ENCODE peak calls at places on chromosomes 7 and 10, in five cellular contexts. One of them, this sample, is unnamed.

GRCh38 chr10:100364735-100365391 is 17.8 kb downstream of the SCD start:
- DNase-seq in stromal cell of bone marrow: no peak
- DNase-seq in MCF 10A: peak; percentile 96
- DNase-seq in nephron progenitor cell: no peak
- DNase-seq in SHP77 treated with DMSO at 0.1 percent for 48 hours: peak; percentile 71
- DNase-seq in this sample: no peak

GRCh38 chr10:11875499-11876281 is 52.5 kb downstream of the PROSER2 start:
- DNase-seq in stromal cell of bone marrow: peak; percentile 77
- DNase-seq in SHP77 treated with DMSO at 0.1 percent for 48 hours: no peak
- DNase-seq in MCF 10A: peak; percentile 96
- DNase-seq in nephron progenitor cell: no peak
- DNase-seq in this sample: no peak

GRCh38 chr10:3438608-3439007 is 266.0 kb upstream of the PITRM1 start:
- DNase-seq in stromal cell of bone marrow: no peak
- DNase-seq in nephron progenitor cell: no peak
- DNase-seq in MCF 10A: no peak
- DNase-seq in SHP77 treated with DMSO at 0.1 percent for 48 hours: no peak
- DNase-seq in this sample: no peak

GRCh38 chr10:74058658-74059057 is 60.7 kb downstream of the VCL start:
- DNase-seq in nephron progenitor cell: no peak
- DNase-seq in SHP77 treated with DMSO at 0.1 percent for 48 hours: no peak
- DNase-seq in MCF 10A: no peak
- DNase-seq in stromal cell of bone marrow: no peak
- DNase-seq in this sample: peak; percentile 12

GRCh38 chr7:28672397-28672797 is 260.1 kb downstream of the CREB5 start:
- DNase-seq in MCF 10A: no peak
- DNase-seq in SHP77 treated with DMSO at 0.1 percent for 48 hours: no peak
- DNase-seq in nephron progenitor cell: no peak
- DNase-seq in stromal cell of bone marrow: no peak
- DNase-seq in this sample: no peak

GRCh38 chr7:39595102-39595620 is 28.2 kb upstream of the RALA start:
- DNase-seq in stromal cell of bone marrow: peak; percentile 51
- DNase-seq in SHP77 treated with DMSO at 0.1 percent for 48 hours: peak; percentile 17
- DNase-seq in nephron progenitor cell: no peak
- DNase-seq in MCF 10A: no peak
- DNase-seq in this sample: no peak

GRCh38 chr7:102860351-102860811 is 52.4 kb upstream of the LRRC17 start:
- DNase-seq in SHP77 treated with DMSO at 0.1 percent for 48 hours: no peak
- DNase-seq in nephron progenitor cell: no peak
- DNase-seq in stromal cell of bone marrow: no peak
- DNase-seq in MCF 10A: no peak
- DNase-seq in this sample: no peak

GRCh38 chr7:134636008-134636449 is 10.6 kb upstream of the BPGM start:
- DNase-seq in SHP77 treated with DMSO at 0.1 percent for 48 hours: no peak
- DNase-seq in stromal cell of bone marrow: no peak
- DNase-seq in nephron progenitor cell: no peak
- DNase-seq in MCF 10A: no peak
- DNase-seq in this sample: no peak

GRCh38 chr7:46034056-46034768 is 113.1 kb upstream of the IGFBP3 start:
- DNase-seq in stromal cell of bone marrow: peak; percentile 79
- DNase-seq in MCF 10A: peak; percentile 25
- DNase-seq in SHP77 treated with DMSO at 0.1 percent for 48 hours: no peak
- DNase-seq in nephron progenitor cell: no peak
- DNase-seq in this sample: no peak

GRCh38 chr10:132838346-132838970 is 52.5 kb upstream of the NKX6-2 start:
- DNase-seq in stromal cell of bone marrow: no peak
- DNase-seq in SHP77 treated with DMSO at 0.1 percent for 48 hours: no peak
- DNase-seq in MCF 10A: no peak
- DNase-seq in nephron progenitor cell: no peak
- DNase-seq in this sample: no peak

GRCh38 chr7:2524808-2525140 is 5.2 kb downstream of the LFNG start:
- DNase-seq in MCF 10A: no peak
- DNase-seq in nephron progenitor cell: no peak
- DNase-seq in stromal cell of bone marrow: no peak
- DNase-seq in SHP77 treated with DMSO at 0.1 percent for 48 hours: no peak
- DNase-seq in this sample: no peak

GRCh38 chr7:90210925-90211324 is 615 bp upstream of the STEAP2 start:
- DNase-seq in stromal cell of bone marrow: no peak
- DNase-seq in SHP77 treated with DMSO at 0.1 percent for 48 hours: no peak
- DNase-seq in nephron progenitor cell: peak; percentile 9
- DNase-seq in MCF 10A: no peak
- DNase-seq in this sample: no peak

GRCh38 chr10:132841254-132841975 is 55.5 kb upstream of the NKX6-2 start:
- DNase-seq in nephron progenitor cell: no peak
- DNase-seq in stromal cell of bone marrow: no peak
- DNase-seq in SHP77 treated with DMSO at 0.1 percent for 48 hours: no peak
- DNase-seq in MCF 10A: no peak
- DNase-seq in this sample: no peak

GRCh38 chr10:114499630-114500190 is 95.4 kb upstream of the AFAP1L2 start:
- DNase-seq in stromal cell of bone marrow: no peak
- DNase-seq in SHP77 treated with DMSO at 0.1 percent for 48 hours: no peak
- DNase-seq in MCF 10A: peak; percentile 74
- DNase-seq in nephron progenitor cell: no peak
- DNase-seq in this sample: no peak

GRCh38 chr10:5890519-5890878 is 456 bp downstream of the FBH1 start:
- DNase-seq in SHP77 treated with DMSO at 0.1 percent for 48 hours: no peak
- DNase-seq in stromal cell of bone marrow: no peak
- DNase-seq in nephron progenitor cell: no peak
- DNase-seq in MCF 10A: peak; percentile 35
- DNase-seq in this sample: peak; percentile 13

GRCh38 chr7:34260282-34260681 is 354.9 kb downstream of the BMPER start:
- DNase-seq in nephron progenitor cell: no peak
- DNase-seq in MCF 10A: peak; percentile 90
- DNase-seq in SHP77 treated with DMSO at 0.1 percent for 48 hours: no peak
- DNase-seq in stromal cell of bone marrow: peak; percentile 95
- DNase-seq in this sample: no peak

GRCh38 chr10:12550994-12551393 is 201.6 kb downstream of the CAMK1D start:
- DNase-seq in SHP77 treated with DMSO at 0.1 percent for 48 hours: no peak
- DNase-seq in nephron progenitor cell: no peak
- DNase-seq in stromal cell of bone marrow: no peak
- DNase-seq in MCF 10A: no peak
- DNase-seq in this sample: no peak

GRCh38 chr10:101145145-101145544 is 14.0 kb downstream of the TLX1 start:
- DNase-seq in SHP77 treated with DMSO at 0.1 percent for 48 hours: no peak
- DNase-seq in nephron progenitor cell: no peak
- DNase-seq in MCF 10A: no peak
- DNase-seq in stromal cell of bone marrow: no peak
- DNase-seq in this sample: no peak

GRCh38 chr10:27364028-27364427 is 123.4 kb upstream of the ACBD5 start:
- DNase-seq in SHP77 treated with DMSO at 0.1 percent for 48 hours: no peak
- DNase-seq in nephron progenitor cell: peak; percentile 29
- DNase-seq in MCF 10A: no peak
- DNase-seq in stromal cell of bone marrow: no peak
- DNase-seq in this sample: no peak

GRCh38 chr7:66502230-66503035 is 126.2 kb upstream of the KCTD7 start:
- DNase-seq in MCF 10A: no peak
- DNase-seq in SHP77 treated with DMSO at 0.1 percent for 48 hours: no peak
- DNase-seq in stromal cell of bone marrow: no peak
- DNase-seq in nephron progenitor cell: no peak
- DNase-seq in this sample: no peak

GRCh38 chr10:102646610-102647432 is 2.5 kb downstream of the TRIM8 start:
- DNase-seq in stromal cell of bone marrow: no peak
- DNase-seq in SHP77 treated with DMSO at 0.1 percent for 48 hours: no peak
- DNase-seq in nephron progenitor cell: peak; percentile 26
- DNase-seq in MCF 10A: no peak
- DNase-seq in this sample: peak; percentile 67

GRCh38 chr7:82455295-82455694 is 11.7 kb upstream of the CACNA2D1 start:
- DNase-seq in SHP77 treated with DMSO at 0.1 percent for 48 hours: no peak
- DNase-seq in MCF 10A: no peak
- DNase-seq in stromal cell of bone marrow: no peak
- DNase-seq in nephron progenitor cell: no peak
- DNase-seq in this sample: no peak

GRCh38 chr7:150949971-150950491 is 28.1 kb downstream of the KCNH2 start:
- DNase-seq in SHP77 treated with DMSO at 0.1 percent for 48 hours: no peak
- DNase-seq in MCF 10A: no peak
- DNase-seq in nephron progenitor cell: no peak
- DNase-seq in stromal cell of bone marrow: no peak
- DNase-seq in this sample: no peak

GRCh38 chr10:9608592-9608991 is 1409.1 kb upstream of the CELF2 start:
- DNase-seq in stromal cell of bone marrow: no peak
- DNase-seq in nephron progenitor cell: no peak
- DNase-seq in MCF 10A: peak; percentile 27
- DNase-seq in SHP77 treated with DMSO at 0.1 percent for 48 hours: no peak
- DNase-seq in this sample: no peak

GRCh38 chr7:101986335-101986734 is 168.9 kb downstream of the CUX1 start:
- DNase-seq in MCF 10A: no peak
- DNase-seq in SHP77 treated with DMSO at 0.1 percent for 48 hours: no peak
- DNase-seq in nephron progenitor cell: no peak
- DNase-seq in stromal cell of bone marrow: no peak
- DNase-seq in this sample: no peak

GRCh38 chr7:78493383-78493782 is 694.8 kb downstream of the PHTF2 start:
- DNase-seq in nephron progenitor cell: no peak
- DNase-seq in SHP77 treated with DMSO at 0.1 percent for 48 hours: no peak
- DNase-seq in MCF 10A: no peak
- DNase-seq in stromal cell of bone marrow: no peak
- DNase-seq in this sample: no peak

GRCh38 chr10:79293841-79294705 is 53.2 kb upstream of the PPIF start:
- DNase-seq in MCF 10A: peak; percentile 27
- DNase-seq in SHP77 treated with DMSO at 0.1 percent for 48 hours: no peak
- DNase-seq in nephron progenitor cell: no peak
- DNase-seq in stromal cell of bone marrow: no peak
- DNase-seq in this sample: peak; percentile 88

GRCh38 chr10:78879621-78880020 is 189.1 kb upstream of the ZMIZ1 start:
- DNase-seq in stromal cell of bone marrow: no peak
- DNase-seq in nephron progenitor cell: no peak
- DNase-seq in MCF 10A: no peak
- DNase-seq in SHP77 treated with DMSO at 0.1 percent for 48 hours: no peak
- DNase-seq in this sample: no peak

GRCh38 chr7:71626206-71626605 is 494.3 kb downstream of the GALNT17 start:
- DNase-seq in SHP77 treated with DMSO at 0.1 percent for 48 hours: no peak
- DNase-seq in MCF 10A: no peak
- DNase-seq in stromal cell of bone marrow: no peak
- DNase-seq in nephron progenitor cell: no peak
- DNase-seq in this sample: no peak

GRCh38 chr7:22196429-22196828 is 160.5 kb downstream of the RAPGEF5 start:
- DNase-seq in MCF 10A: no peak
- DNase-seq in nephron progenitor cell: no peak
- DNase-seq in SHP77 treated with DMSO at 0.1 percent for 48 hours: no peak
- DNase-seq in stromal cell of bone marrow: no peak
- DNase-seq in this sample: no peak

GRCh38 chr10:11235771-11236170 is 218.1 kb downstream of the CELF2 start:
- DNase-seq in MCF 10A: no peak
- DNase-seq in SHP77 treated with DMSO at 0.1 percent for 48 hours: no peak
- DNase-seq in nephron progenitor cell: no peak
- DNase-seq in stromal cell of bone marrow: no peak
- DNase-seq in this sample: no peak

GRCh38 chr7:39616138-39616537 is 7.2 kb upstream of the RALA start:
- DNase-seq in MCF 10A: no peak
- DNase-seq in SHP77 treated with DMSO at 0.1 percent for 48 hours: no peak
- DNase-seq in stromal cell of bone marrow: no peak
- DNase-seq in nephron progenitor cell: no peak
- DNase-seq in this sample: no peak

GRCh38 chr10:125038637-125039036 is 96.7 kb downstream of the ZRANB1 start:
- DNase-seq in stromal cell of bone marrow: no peak
- DNase-seq in MCF 10A: peak; percentile 71
- DNase-seq in SHP77 treated with DMSO at 0.1 percent for 48 hours: no peak
- DNase-seq in nephron progenitor cell: no peak
- DNase-seq in this sample: no peak

GRCh38 chr7:2638224-2638991 is 6.6 kb downstream of the TTYH3 start:
- DNase-seq in stromal cell of bone marrow: peak; percentile 21
- DNase-seq in MCF 10A: no peak
- DNase-seq in nephron progenitor cell: no peak
- DNase-seq in SHP77 treated with DMSO at 0.1 percent for 48 hours: no peak
- DNase-seq in this sample: no peak

GRCh38 chr7:22759721-22760120 is 32.7 kb downstream of the IL6 start:
- DNase-seq in MCF 10A: no peak
- DNase-seq in nephron progenitor cell: no peak
- DNase-seq in stromal cell of bone marrow: no peak
- DNase-seq in SHP77 treated with DMSO at 0.1 percent for 48 hours: no peak
- DNase-seq in this sample: no peak

This sample was measured in AML-193.